ENCODE peak calls at places on chromosomes 2 and 18, in five cellular contexts. One of them, this sample, is unnamed.

GRCh38 chr2:235827585-235827992 is 333.7 kb downstream of the AGAP1 start:
- DNase-seq in neural progenitor cell: no peak
- DNase-seq in GM23248: peak; percentile 54
- DNase-seq in posterior cingulate gyrus: peak; percentile 32
- DNase-seq in M059J: peak; percentile 66
- DNase-seq in this sample: no peak

GRCh38 chr2:119647440-119648169 is 31.4 kb upstream of the TMEM177 start:
- DNase-seq in neural progenitor cell: no peak
- DNase-seq in GM23248: peak; percentile 45
- DNase-seq in posterior cingulate gyrus: no peak
- DNase-seq in M059J: peak; percentile 60
- DNase-seq in this sample: no peak

GRCh38 chr2:25587361-25587760 is 86.0 kb downstream of the DTNB start:
- DNase-seq in GM23248: peak; percentile 27
- DNase-seq in posterior cingulate gyrus: no peak
- DNase-seq in neural progenitor cell: no peak
- DNase-seq in M059J: peak; percentile 74
- DNase-seq in this sample: no peak

GRCh38 chr2:157236404-157236803 is 21.1 kb upstream of the GALNT5 start:
- DNase-seq in neural progenitor cell: no peak
- DNase-seq in posterior cingulate gyrus: no peak
- DNase-seq in M059J: no peak
- DNase-seq in GM23248: no peak
- DNase-seq in this sample: no peak

GRCh38 chr2:113219889-113220641 is 46.3 kb downstream of the PSD4 start:
- DNase-seq in M059J: peak; percentile 94
- DNase-seq in GM23248: peak; percentile 73
- DNase-seq in posterior cingulate gyrus: peak; percentile 75
- DNase-seq in neural progenitor cell: peak; percentile 16
- DNase-seq in this sample: no peak

GRCh38 chr18:22912835-22913234 is 20.3 kb upstream of the RBBP8 start:
- DNase-seq in M059J: no peak
- DNase-seq in GM23248: peak; percentile 75
- DNase-seq in neural progenitor cell: no peak
- DNase-seq in posterior cingulate gyrus: no peak
- DNase-seq in this sample: no peak

GRCh38 chr2:147171961-147172360 is 672.9 kb upstream of the ACVR2A start:
- DNase-seq in posterior cingulate gyrus: no peak
- DNase-seq in neural progenitor cell: no peak
- DNase-seq in M059J: no peak
- DNase-seq in GM23248: peak; percentile 81
- DNase-seq in this sample: no peak

GRCh38 chr2:45713591-45713990 is 62.1 kb downstream of the PRKCE start:
- DNase-seq in posterior cingulate gyrus: no peak
- DNase-seq in M059J: no peak
- DNase-seq in GM23248: no peak
- DNase-seq in neural progenitor cell: no peak
- DNase-seq in this sample: no peak

GRCh38 chr2:169302364-169302763 is 60.0 kb downstream of the LRP2 start:
- DNase-seq in GM23248: no peak
- DNase-seq in neural progenitor cell: peak; percentile 46
- DNase-seq in M059J: no peak
- DNase-seq in posterior cingulate gyrus: no peak
- DNase-seq in this sample: no peak

GRCh38 chr2:68435605-68436004 is 31.5 kb downstream of the FBXO48 start:
- DNase-seq in neural progenitor cell: no peak
- DNase-seq in GM23248: peak; percentile 22
- DNase-seq in M059J: no peak
- DNase-seq in posterior cingulate gyrus: no peak
- DNase-seq in this sample: no peak

GRCh38 chr2:239692348-239692747 is 291.5 kb upstream of the HDAC4 start:
- DNase-seq in GM23248: no peak
- DNase-seq in posterior cingulate gyrus: peak; percentile 87
- DNase-seq in neural progenitor cell: no peak
- DNase-seq in M059J: no peak
- DNase-seq in this sample: no peak

GRCh38 chr2:65654496-65654895 is 222.1 kb upstream of the SPRED2 start:
- DNase-seq in GM23248: no peak
- DNase-seq in M059J: no peak
- DNase-seq in neural progenitor cell: no peak
- DNase-seq in posterior cingulate gyrus: no peak
- DNase-seq in this sample: no peak

GRCh38 chr18:60018801-60019462 is 119.1 kb downstream of the PMAIP1 start:
- DNase-seq in posterior cingulate gyrus: no peak
- DNase-seq in GM23248: peak; percentile 69
- DNase-seq in neural progenitor cell: no peak
- DNase-seq in M059J: peak; percentile 68
- DNase-seq in this sample: no peak

GRCh38 chr18:7174359-7175107 is 56.4 kb upstream of the LRRC30 start:
- DNase-seq in posterior cingulate gyrus: no peak
- DNase-seq in neural progenitor cell: peak; percentile 39
- DNase-seq in GM23248: peak; percentile 36
- DNase-seq in M059J: no peak
- DNase-seq in this sample: no peak

GRCh38 chr2:32772623-32773221 is 144.9 kb downstream of the TTC27 start:
- DNase-seq in GM23248: peak; percentile 72
- DNase-seq in M059J: peak; percentile 44
- DNase-seq in neural progenitor cell: peak; percentile 79
- DNase-seq in posterior cingulate gyrus: no peak
- DNase-seq in this sample: peak; percentile 16

GRCh38 chr2:10194021-10194820 is 71.7 kb downstream of the RRM2 start:
- DNase-seq in posterior cingulate gyrus: no peak
- DNase-seq in neural progenitor cell: no peak
- DNase-seq in GM23248: peak; percentile 66
- DNase-seq in M059J: peak; percentile 48
- DNase-seq in this sample: no peak

GRCh38 chr2:205274801-205275200 is 407.5 kb upstream of the NRP2 start:
- DNase-seq in posterior cingulate gyrus: no peak
- DNase-seq in M059J: no peak
- DNase-seq in neural progenitor cell: no peak
- DNase-seq in GM23248: no peak
- DNase-seq in this sample: peak; percentile 57

GRCh38 chr2:74893332-74893731 is 59.4 kb downstream of the HK2 start:
- DNase-seq in neural progenitor cell: no peak
- DNase-seq in GM23248: peak; percentile 87
- DNase-seq in M059J: peak; percentile 92
- DNase-seq in posterior cingulate gyrus: no peak
- DNase-seq in this sample: no peak